ENCODE peak calls at places on chromosome 14, in six cellular contexts. R, K, Z, B, W and O are unnamed samples.
A peak's percentile ranks its signal among the peaks of the same experiment; 100 is the strongest.

GRCh38 chr14:65560340-65561027 is 148.0 kb downstream of the FUT8 start:
- DNase-seq in R (no peak), K (no peak), Z (no peak), B (peak; percentile 7), W (no peak), O (no peak)

GRCh38 chr14:74418031-74418430 is 8.0 kb downstream of the SYNDIG1L start:
- DNase-seq in R (no peak), K (no peak), Z (no peak), B (no peak), W (no peak), O (no peak)

GRCh38 chr14:49857427-49858003 is 4.9 kb upstream of the NEMF start:
- DNase-seq in R (no peak), K (no peak), Z (no peak), B (no peak), W (no peak), O (no peak)

GRCh38 chr14:61337893-61338292 is 16.5 kb downstream of the PRKCH start:
- DNase-seq in R (no peak), K (no peak), Z (no peak), B (no peak), W (no peak), O (no peak)

GRCh38 chr14:65045691-65046090 is 56.6 kb downstream of the MAX start:
- DNase-seq in R (no peak), K (no peak), Z (no peak), B (no peak), W (no peak), O (no peak)

GRCh38 chr14:30362369-30363218 is 196.4 kb upstream of the G2E3 start:
- DNase-seq in R (no peak), K (no peak), Z (no peak), B (no peak), W (no peak), O (no peak)

GRCh38 chr14:35576260-35576659 is 42.3 kb downstream of the INSM2 start:
- DNase-seq in R (no peak), K (no peak), Z (no peak), B (peak; percentile 6), W (no peak), O (no peak)

GRCh38 chr14:32197919-32198318 is 3.9 kb upstream of the RNU6-7 start:
- DNase-seq in R (no peak), K (no peak), Z (no peak), B (no peak), W (no peak), O (no peak)

GRCh38 chr14:91415794-91416743 is 1.6 kb downstream of the CCDC88C start:
- DNase-seq in R (no peak), K (no peak), Z (no peak), B (no peak), W (no peak), O (no peak)

GRCh38 chr14:96245710-96246534 is 10.1 kb upstream of the BDKRB1 start:
- DNase-seq in R (no peak), K (no peak), Z (no peak), B (peak; percentile 85), W (peak; percentile 97), O (peak; percentile 4)

GRCh38 chr14:103207038-103207403 is 83.8 kb downstream of the TNFAIP2 start:
- DNase-seq in R (no peak), K (peak; percentile 80), Z (peak; percentile 69), B (no peak), W (peak; percentile 27), O (peak; percentile 66)

GRCh38 chr14:50381823-50382287 is 14.8 kb downstream of the CDKL1 start:
- DNase-seq in R (no peak), K (no peak), Z (no peak), B (no peak), W (no peak), O (no peak)

GRCh38 chr14:55267816-55268215 is 3.4 kb upstream of the FBXO34 start:
- DNase-seq in R (no peak), K (no peak), Z (no peak), B (peak; percentile 45), W (no peak), O (no peak)

GRCh38 chr14:62443796-62444195 is 601.5 kb downstream of the KCNH5 start:
- DNase-seq in R (no peak), K (no peak), Z (no peak), B (peak; percentile 82), W (peak; percentile 43), O (peak; percentile 46)

GRCh38 chr14:104172349-104172748 is 34.0 kb downstream of the KIF26A start:
- DNase-seq in R (no peak), K (no peak), Z (no peak), B (no peak), W (no peak), O (no peak)

GRCh38 chr14:38171197-38171596 is 36.5 kb upstream of the SSTR1 start:
- DNase-seq in R (no peak), K (no peak), Z (no peak), B (peak; percentile 33), W (no peak), O (no peak)

GRCh38 chr14:100306256-100306505 is at the start of gene SLC25A29:
- DNase-seq in R (no peak), K (no peak), Z (no peak), B (no peak), W (no peak), O (no peak)
- H3K4ac ChIP-seq in R (peak within 1 kb of the TSS; percentile 26), K (no peak within 1 kb of the TSS), Z (peak within 1 kb of the TSS; percentile 53), B (peak within 1 kb of the TSS; percentile 79), W (peak within 1 kb of the TSS; percentile 88), O (peak within 1 kb of the TSS; percentile 90)

GRCh38 chr14:69631509-69631908 is 20.1 kb downstream of the SUSD6 start:
- DNase-seq in R (no peak), K (no peak), Z (no peak), B (peak; percentile 94), W (peak; percentile 58), O (peak; percentile 39)

GRCh38 chr14:69632154-69632553 is 20.8 kb downstream of the SUSD6 start:
- DNase-seq in R (no peak), K (no peak), Z (no peak), B (no peak), W (no peak), O (no peak)

GRCh38 chr14:69632752-69633151 is 21.4 kb downstream of the SUSD6 start:
- DNase-seq in R (no peak), K (no peak), Z (no peak), B (no peak), W (no peak), O (no peak)

GRCh38 chr14:69626132-69626500 is 14.7 kb downstream of the SUSD6 start:
- DNase-seq in R (no peak), K (no peak), Z (no peak), B (no peak), W (no peak), O (no peak)

DNA sequence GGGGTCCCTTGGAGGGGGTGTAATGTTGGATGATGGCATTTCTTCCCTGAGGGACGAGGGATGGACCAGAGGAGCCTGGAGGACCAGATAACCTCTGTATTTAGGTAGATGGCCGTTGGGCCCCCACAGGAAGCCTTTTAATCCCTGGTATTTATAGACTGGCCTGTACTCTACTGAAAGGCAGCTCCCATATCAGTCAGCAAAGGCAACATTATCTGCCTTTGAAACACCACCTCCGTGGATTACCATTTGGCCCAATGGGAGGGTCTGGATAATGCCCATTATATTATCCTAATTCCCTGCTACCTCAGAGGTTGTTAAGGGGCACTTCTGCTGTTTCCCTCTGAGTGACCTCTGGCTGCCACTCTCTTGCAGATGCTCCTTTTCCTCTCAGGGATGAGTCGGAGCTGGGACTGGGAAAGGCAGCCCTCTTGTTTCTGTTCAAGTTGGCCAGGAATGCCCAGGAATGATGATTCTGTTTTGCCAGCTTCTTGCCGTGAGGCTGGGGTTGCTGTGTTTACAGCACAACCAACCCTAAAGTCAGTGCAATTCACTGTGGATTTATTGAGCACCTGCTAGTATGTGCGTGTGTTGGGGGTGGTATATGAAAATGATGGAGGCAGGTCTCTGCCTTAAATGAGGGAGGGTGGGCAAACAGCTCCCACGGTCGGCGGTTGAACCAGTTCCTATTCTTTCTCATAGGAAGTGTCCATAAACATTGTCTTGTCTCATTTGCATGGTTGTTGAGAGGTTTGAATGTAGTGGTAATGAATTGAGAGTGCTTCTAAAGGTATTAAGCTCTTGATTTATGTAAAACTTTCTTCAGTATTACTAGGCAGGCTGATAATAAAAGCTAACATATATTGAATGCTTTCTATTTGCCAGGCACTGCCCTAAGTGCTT is 18.1 kb downstream of the SUSD6 start:
- DNase-seq in R (no peak), K (no peak), Z (no peak), B (peak; percentile 50), W (no peak), O (no peak)
- H3K4me2 ChIP-seq in R (no peak overlapping the region), K (no peak overlapping the region), Z (no peak overlapping the region), B (peak overlapping the region; percentile 30), W (no peak overlapping the region), O (no peak overlapping the region)

GRCh38 chr14:77086017-77086727 is 11.9 kb upstream of the CIPC start:
- DNase-seq in R (peak; percentile 40), K (peak; percentile 60), Z (no peak), B (peak; percentile 54), W (peak; percentile 85), O (peak; percentile 97)

GRCh38 chr14:77086951-77087350 is 11.1 kb upstream of the CIPC start:
- DNase-seq in R (no peak), K (no peak), Z (no peak), B (no peak), W (no peak), O (peak; percentile 55)

GRCh38 chr14:77087631-77088030 is 10.4 kb upstream of the CIPC start:
- DNase-seq in R (no peak), K (no peak), Z (no peak), B (no peak), W (no peak), O (peak; percentile 76)

GRCh38 chr14:77084991-77085390 is 13.1 kb upstream of the CIPC start:
- DNase-seq in R (peak; percentile 29), K (no peak), Z (no peak), B (no peak), W (no peak), O (no peak)

DNA sequence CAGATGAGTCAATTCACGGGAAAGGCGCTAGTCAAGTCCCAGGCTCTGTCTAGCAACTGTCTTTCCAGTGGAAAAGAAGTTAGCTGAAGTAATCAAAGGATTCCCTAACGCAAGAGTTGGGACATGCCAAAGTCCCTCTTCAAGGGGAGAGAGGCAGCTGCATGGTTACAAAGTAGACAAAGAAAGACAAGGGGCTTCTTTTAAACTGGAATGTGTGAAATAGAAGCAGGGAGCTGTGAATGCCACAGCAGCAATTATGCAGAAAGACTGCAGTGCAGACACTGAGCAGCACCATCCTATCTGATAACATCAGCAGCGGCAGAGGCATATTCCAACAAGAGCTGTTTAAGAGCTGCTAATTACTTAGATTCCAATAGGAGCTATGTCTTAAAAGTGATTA is 12.5 kb upstream of the CIPC start:
- DNase-seq in R (peak; percentile 73), K (no peak), Z (no peak), B (no peak), W (peak; percentile 50), O (peak; percentile 89)
- H2AFZ ChIP-seq in R (peak overlapping the region; percentile 61), K (no peak overlapping the region), Z (peak overlapping the region; percentile 88), B (no peak overlapping the region), W (no peak overlapping the region), O (no peak overlapping the region)

DNA sequence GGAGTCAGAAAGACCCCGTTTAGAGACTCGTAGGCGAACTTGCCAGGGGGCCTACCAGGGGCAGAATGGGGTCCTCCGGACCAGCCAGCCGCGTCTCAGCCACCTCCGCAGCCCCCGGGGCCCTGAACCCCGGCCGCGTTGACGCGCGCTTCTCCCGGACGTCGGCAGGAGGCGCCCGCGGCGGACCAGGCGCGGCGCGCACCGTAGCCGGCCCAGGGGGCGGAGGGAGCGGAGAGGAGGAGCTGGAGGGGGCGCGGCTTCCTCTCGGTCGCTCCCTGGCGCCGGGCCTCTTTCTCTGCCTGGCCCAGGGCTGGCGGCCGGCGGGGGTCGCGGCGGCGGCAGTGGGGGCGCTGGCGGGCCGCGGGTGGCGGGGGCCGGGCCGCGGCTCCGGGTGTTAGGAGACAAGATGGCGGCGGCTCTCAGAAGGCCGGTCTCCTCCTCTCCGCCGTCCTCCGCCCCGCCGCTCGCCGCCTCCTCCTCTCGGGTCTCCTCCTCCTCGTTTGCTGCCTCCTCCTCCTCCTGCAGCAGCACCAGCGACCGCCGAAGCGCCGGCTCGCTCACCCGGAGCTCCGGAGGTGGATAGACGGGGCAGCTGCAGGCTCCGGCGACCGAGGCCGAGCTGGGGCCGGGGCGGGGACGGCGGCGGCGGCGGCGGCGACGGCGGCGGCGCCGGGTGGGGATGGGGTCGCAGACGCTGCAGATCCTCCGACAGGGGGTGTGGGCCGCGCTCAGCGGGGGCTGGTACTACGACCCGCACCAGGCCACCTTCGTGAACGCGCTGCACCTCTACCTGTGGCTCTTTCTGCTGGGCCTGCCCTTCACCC is at the start of gene PCNX1:
- DNase-seq in R (peak; percentile 86), K (peak; percentile 91), Z (peak; percentile 97), B (peak; percentile 79), W (peak; percentile 86), O (peak; percentile 85)
- H3K4ac ChIP-seq in R (no peak within 1 kb of the TSS), K (no peak within 1 kb of the TSS), Z (no peak within 1 kb of the TSS), B (peak within 1 kb of the TSS; percentile 78), W (peak within 1 kb of the TSS; percentile 92), O (peak within 1 kb of the TSS; percentile 96)